ENCODE peak calls at places on chromosome 3, in seven cellular contexts. I is CD4-positive, alpha-beta T cell; C is C1 segment of cervical spinal cord; O is cardiac muscle cell; G is T-cell; F is HFFc6; J is kidney glomerular epithelial cell. M is an unnamed sample.

GRCh38 chr3:191238321-191238817 is 39.3 kb downstream of the OSTN start:
- DNase-seq in C (no peak), O (no peak), G (no peak), F (peak), I (no peak), J (no peak), M (no peak)

GRCh38 chr3:150480802-150481201 is 65.5 kb downstream of the SERP1 start:
- DNase-seq in O (no peak), J (no peak), F (no peak), I (no peak), C (no peak), G (no peak), M (no peak)

GRCh38 chr3:32951410-32951811 is at the start of gene CCR4:
- DNase-seq in G (peak), I (no peak), J (no peak), O (no peak), F (no peak), C (no peak), M (no peak)

GRCh38 chr3:98887684-98888083 is 13.8 kb downstream of the DCBLD2 start:
- DNase-seq in F (no peak), O (no peak), I (no peak), G (no peak), J (no peak), C (no peak), M (no peak)

GRCh38 chr3:180354214-180354613 is 247.7 kb upstream of the TTC14 start:
- DNase-seq in I (no peak), J (no peak), G (no peak), O (no peak), F (no peak), C (no peak), M (no peak)

GRCh38 chr3:38029400-38030125 is at the start of gene PLCD1:
- DNase-seq in O (peak), F (peak), G (no peak), I (no peak), C (no peak), J (no peak), M (no peak)

GRCh38 chr3:52119056-52119455 is 35.2 kb downstream of the POC1A start:
- DNase-seq in I (no peak), C (no peak), G (no peak), J (no peak), F (no peak), O (no peak), M (no peak)

GRCh38 chr3:188583476-188584161 is 429.7 kb downstream of the LPP start:
- DNase-seq in G (no peak), C (no peak), I (no peak), F (peak), O (no peak), J (no peak), M (no peak)

GRCh38 chr3:56923546-56924224 is 121.9 kb upstream of the ARHGEF3 start:
- DNase-seq in C (no peak), J (peak), F (peak), G (peak), I (peak), O (no peak), M (no peak)

GRCh38 chr3:27714692-27715453 is 7.2 kb downstream of the EOMES start:
- DNase-seq in I (no peak), J (no peak), C (no peak), O (peak), G (no peak), F (no peak), M (no peak)

GRCh38 chr3:196620228-196620627 is 19.3 kb upstream of the NRROS start:
- DNase-seq in F (no peak), O (peak), G (no peak), I (no peak), J (no peak), C (no peak), M (no peak)

GRCh38 chr3:150737874-150738679 is 24.9 kb downstream of the SIAH2 start:
- DNase-seq in I (no peak), C (no peak), F (no peak), J (peak), O (no peak), G (no peak), M (peak)

GRCh38 chr3:140593766-140594165 is 84.1 kb upstream of the TRIM42 start:
- DNase-seq in F (no peak), J (no peak), O (no peak), C (no peak), I (no peak), G (no peak), M (no peak)

GRCh38 chr3:22245122-22245521 is 494.1 kb upstream of the ZNF385D start:
- DNase-seq in J (peak), C (no peak), F (peak), G (no peak), I (no peak), O (no peak), M (no peak)

GRCh38 chr3:71563827-71564226 is 19.7 kb downstream of the FOXP1 start:
- DNase-seq in I (no peak), J (no peak), G (no peak), C (no peak), O (no peak), F (no peak), M (peak)